ENCODE peak calls at places on chromosomes 5 and 9, in ten cellular contexts. One of them, this sample, is unnamed.

GRCh38 chr5:97338729-97339128 is 155.7 kb upstream of the RIOK2 start:
- DNase-seq in stimulated activated CD8-positive, alpha-beta memory T cell treated with anti-CD3 and anti-CD28 coated beads, Interleukin-12 subunit alpha, Interleukin-12 subunit beta, amount 100 ng/mL, for 4 hours: no peak
- DNase-seq in posterior cingulate gyrus: no peak
- DNase-seq in GM23248: peak; percentile 2
- DNase-seq in naive B cell: no peak
- DNase-seq in lung microvascular endothelial cell: no peak
- DNase-seq in heart right ventricle: no peak
- DNase-seq in sigmoid colon: no peak
- DNase-seq in GM03348: no peak
- DNase-seq in SHP77 treated with DMSO at 0.1 percent for 48 hours: no peak
- DNase-seq in this sample: no peak

GRCh38 chr5:17289681-17290619 is 72.5 kb downstream of the BASP1 start:
- DNase-seq in posterior cingulate gyrus: no peak
- DNase-seq in GM03348: no peak
- DNase-seq in naive B cell: no peak
- DNase-seq in sigmoid colon: no peak
- DNase-seq in heart right ventricle: no peak
- DNase-seq in lung microvascular endothelial cell: no peak
- DNase-seq in stimulated activated CD8-positive, alpha-beta memory T cell treated with anti-CD3 and anti-CD28 coated beads, Interleukin-12 subunit alpha, Interleukin-12 subunit beta, amount 100 ng/mL, for 4 hours: no peak
- DNase-seq in GM23248: peak; percentile 9
- DNase-seq in SHP77 treated with DMSO at 0.1 percent for 48 hours: no peak
- DNase-seq in this sample: no peak

GRCh38 chr5:181221792-181222629 is 1.1 kb upstream of the TRIM41 start:
- DNase-seq in posterior cingulate gyrus: peak; percentile 96
- DNase-seq in SHP77 treated with DMSO at 0.1 percent for 48 hours: no peak
- DNase-seq in GM03348: peak; percentile 67
- DNase-seq in GM23248: peak; percentile 97
- DNase-seq in heart right ventricle: peak; percentile 94
- DNase-seq in stimulated activated CD8-positive, alpha-beta memory T cell treated with anti-CD3 and anti-CD28 coated beads, Interleukin-12 subunit alpha, Interleukin-12 subunit beta, amount 100 ng/mL, for 4 hours: peak; percentile 91
- DNase-seq in sigmoid colon: peak; percentile 97
- DNase-seq in lung microvascular endothelial cell: peak; percentile 94
- DNase-seq in naive B cell: peak; percentile 93
- DNase-seq in this sample: peak; percentile 96

GRCh38 chr5:128081111-128081865 is 2.3 kb upstream of the SLC12A2 start:
- DNase-seq in heart right ventricle: no peak
- DNase-seq in GM23248: peak; percentile 65
- DNase-seq in SHP77 treated with DMSO at 0.1 percent for 48 hours: no peak
- DNase-seq in lung microvascular endothelial cell: peak; percentile 29
- DNase-seq in sigmoid colon: no peak
- DNase-seq in stimulated activated CD8-positive, alpha-beta memory T cell treated with anti-CD3 and anti-CD28 coated beads, Interleukin-12 subunit alpha, Interleukin-12 subunit beta, amount 100 ng/mL, for 4 hours: no peak
- DNase-seq in GM03348: peak; percentile 20
- DNase-seq in naive B cell: no peak
- DNase-seq in posterior cingulate gyrus: no peak
- DNase-seq in this sample: no peak

GRCh38 chr5:3738909-3739308 is 143.3 kb downstream of the IRX1 start:
- DNase-seq in heart right ventricle: no peak
- DNase-seq in lung microvascular endothelial cell: no peak
- DNase-seq in posterior cingulate gyrus: no peak
- DNase-seq in SHP77 treated with DMSO at 0.1 percent for 48 hours: no peak
- DNase-seq in stimulated activated CD8-positive, alpha-beta memory T cell treated with anti-CD3 and anti-CD28 coated beads, Interleukin-12 subunit alpha, Interleukin-12 subunit beta, amount 100 ng/mL, for 4 hours: no peak
- DNase-seq in naive B cell: no peak
- DNase-seq in GM23248: no peak
- DNase-seq in GM03348: no peak
- DNase-seq in sigmoid colon: no peak
- DNase-seq in this sample: no peak

GRCh38 chr5:150409638-150410523 is 2.8 kb downstream of the CD74 start:
- DNase-seq in heart right ventricle: peak; percentile 90
- DNase-seq in posterior cingulate gyrus: peak; percentile 84
- DNase-seq in sigmoid colon: peak; percentile 91
- DNase-seq in GM03348: peak; percentile 97
- DNase-seq in stimulated activated CD8-positive, alpha-beta memory T cell treated with anti-CD3 and anti-CD28 coated beads, Interleukin-12 subunit alpha, Interleukin-12 subunit beta, amount 100 ng/mL, for 4 hours: no peak
- DNase-seq in naive B cell: peak; percentile 71
- DNase-seq in lung microvascular endothelial cell: peak; percentile 83
- DNase-seq in GM23248: peak; percentile 91
- DNase-seq in SHP77 treated with DMSO at 0.1 percent for 48 hours: peak; percentile 77
- DNase-seq in this sample: peak; percentile 96

GRCh38 chr5:109374625-109375024 is 35.1 kb downstream of the PJA2 start:
- DNase-seq in naive B cell: no peak
- DNase-seq in stimulated activated CD8-positive, alpha-beta memory T cell treated with anti-CD3 and anti-CD28 coated beads, Interleukin-12 subunit alpha, Interleukin-12 subunit beta, amount 100 ng/mL, for 4 hours: no peak
- DNase-seq in posterior cingulate gyrus: no peak
- DNase-seq in GM23248: no peak
- DNase-seq in GM03348: peak; percentile 5
- DNase-seq in sigmoid colon: no peak
- DNase-seq in lung microvascular endothelial cell: no peak
- DNase-seq in heart right ventricle: no peak
- DNase-seq in SHP77 treated with DMSO at 0.1 percent for 48 hours: no peak
- DNase-seq in this sample: no peak

GRCh38 chr9:134049236-134049635 is 18.6 kb downstream of the BRD3 start:
- DNase-seq in stimulated activated CD8-positive, alpha-beta memory T cell treated with anti-CD3 and anti-CD28 coated beads, Interleukin-12 subunit alpha, Interleukin-12 subunit beta, amount 100 ng/mL, for 4 hours: no peak
- DNase-seq in sigmoid colon: no peak
- DNase-seq in GM23248: no peak
- DNase-seq in SHP77 treated with DMSO at 0.1 percent for 48 hours: no peak
- DNase-seq in naive B cell: no peak
- DNase-seq in posterior cingulate gyrus: peak; percentile 39
- DNase-seq in heart right ventricle: peak; percentile 75
- DNase-seq in lung microvascular endothelial cell: no peak
- DNase-seq in GM03348: no peak
- DNase-seq in this sample: peak; percentile 84

GRCh38 chr5:16863380-16864007 is 72.6 kb downstream of the MYO10 start:
- DNase-seq in heart right ventricle: no peak
- DNase-seq in naive B cell: no peak
- DNase-seq in GM03348: no peak
- DNase-seq in stimulated activated CD8-positive, alpha-beta memory T cell treated with anti-CD3 and anti-CD28 coated beads, Interleukin-12 subunit alpha, Interleukin-12 subunit beta, amount 100 ng/mL, for 4 hours: no peak
- DNase-seq in lung microvascular endothelial cell: no peak
- DNase-seq in GM23248: no peak
- DNase-seq in posterior cingulate gyrus: no peak
- DNase-seq in sigmoid colon: no peak
- DNase-seq in SHP77 treated with DMSO at 0.1 percent for 48 hours: no peak
- DNase-seq in this sample: no peak

GRCh38 chr9:124222918-124223720 is 34.6 kb upstream of the NEK6 start:
- DNase-seq in naive B cell: no peak
- DNase-seq in heart right ventricle: peak; percentile 84
- DNase-seq in GM03348: peak; percentile 57
- DNase-seq in stimulated activated CD8-positive, alpha-beta memory T cell treated with anti-CD3 and anti-CD28 coated beads, Interleukin-12 subunit alpha, Interleukin-12 subunit beta, amount 100 ng/mL, for 4 hours: no peak
- DNase-seq in sigmoid colon: peak; percentile 88
- DNase-seq in posterior cingulate gyrus: peak; percentile 36
- DNase-seq in GM23248: peak; percentile 61
- DNase-seq in SHP77 treated with DMSO at 0.1 percent for 48 hours: peak; percentile 24
- DNase-seq in lung microvascular endothelial cell: peak; percentile 60
- DNase-seq in this sample: peak; percentile 94

GRCh38 chr5:33041586-33041985 is 330.5 kb downstream of the NPR3 start:
- DNase-seq in stimulated activated CD8-positive, alpha-beta memory T cell treated with anti-CD3 and anti-CD28 coated beads, Interleukin-12 subunit alpha, Interleukin-12 subunit beta, amount 100 ng/mL, for 4 hours: no peak
- DNase-seq in GM23248: no peak
- DNase-seq in lung microvascular endothelial cell: no peak
- DNase-seq in GM03348: no peak
- DNase-seq in posterior cingulate gyrus: no peak
- DNase-seq in heart right ventricle: no peak
- DNase-seq in sigmoid colon: no peak
- DNase-seq in naive B cell: no peak
- DNase-seq in SHP77 treated with DMSO at 0.1 percent for 48 hours: no peak
- DNase-seq in this sample: no peak

GRCh38 chr5:138944527-138945322 is 69.6 kb upstream of the LRRTM2 start:
- DNase-seq in lung microvascular endothelial cell: no peak
- DNase-seq in naive B cell: no peak
- DNase-seq in stimulated activated CD8-positive, alpha-beta memory T cell treated with anti-CD3 and anti-CD28 coated beads, Interleukin-12 subunit alpha, Interleukin-12 subunit beta, amount 100 ng/mL, for 4 hours: no peak
- DNase-seq in SHP77 treated with DMSO at 0.1 percent for 48 hours: no peak
- DNase-seq in posterior cingulate gyrus: no peak
- DNase-seq in GM23248: no peak
- DNase-seq in sigmoid colon: no peak
- DNase-seq in heart right ventricle: no peak
- DNase-seq in GM03348: no peak
- DNase-seq in this sample: peak; percentile 20

GRCh38 chr5:152844713-152845112 is 439.6 kb upstream of the NMUR2 start:
- DNase-seq in SHP77 treated with DMSO at 0.1 percent for 48 hours: no peak
- DNase-seq in naive B cell: no peak
- DNase-seq in GM03348: no peak
- DNase-seq in heart right ventricle: no peak
- DNase-seq in lung microvascular endothelial cell: no peak
- DNase-seq in GM23248: no peak
- DNase-seq in stimulated activated CD8-positive, alpha-beta memory T cell treated with anti-CD3 and anti-CD28 coated beads, Interleukin-12 subunit alpha, Interleukin-12 subunit beta, amount 100 ng/mL, for 4 hours: no peak
- DNase-seq in sigmoid colon: no peak
- DNase-seq in posterior cingulate gyrus: no peak
- DNase-seq in this sample: no peak

This sample was measured in upper lobe of left lung.